ENCODE peak calls at places on chromosomes 7 and 10, in eight cellular contexts. T, W, Y, O, D, K, J and C are unnamed samples.

GRCh38 chr10:122485670-122486069 is 24.3 kb downstream of the HTRA1 start:
- DNase-seq in T (no peak), W (no peak), Y (no peak), O (no peak), D (no peak), K (peak), J (no peak), C (no peak)

GRCh38 chr7:96534221-96534620 is 175.4 kb downstream of the SEM1 start:
- DNase-seq in T (no peak), W (no peak), Y (no peak), O (no peak), D (no peak), K (no peak), J (no peak), C (no peak)

GRCh38 chr7:20777377-20778062 is 9.2 kb downstream of the SP8 start:
- DNase-seq in T (no peak), W (no peak), Y (no peak), O (no peak), D (no peak), K (no peak), J (no peak), C (no peak)

GRCh38 chr7:37495574-37496184 is 47.0 kb upstream of the ELMO1 start:
- DNase-seq in T (peak), W (no peak), Y (no peak), O (no peak), D (peak), K (no peak), J (no peak), C (no peak)

GRCh38 chr10:7788640-7789335 is 811 bp downstream of the ATP5F1C start:
- DNase-seq in T (no peak), W (no peak), Y (no peak), O (no peak), D (peak), K (no peak), J (no peak), C (no peak)

GRCh38 chr10:38127812-38128211 is 33.7 kb downstream of the ZNF37A start:
- DNase-seq in T (no peak), W (no peak), Y (no peak), O (no peak), D (no peak), K (no peak), J (no peak), C (no peak)

GRCh38 chr7:65449505-65449852 is 75.8 kb downstream of the ZNF92 start:
- DNase-seq in T (no peak), W (no peak), Y (no peak), O (no peak), D (no peak), K (no peak), J (no peak), C (no peak)

GRCh38 chr10:5776881-5777197 is 36.4 kb downstream of the GDI2 start:
- DNase-seq in T (no peak), W (peak), Y (no peak), O (no peak), D (no peak), K (no peak), J (no peak), C (no peak)

GRCh38 chr10:113142601-113143000 is 192.6 kb downstream of the TCF7L2 start:
- DNase-seq in T (no peak), W (no peak), Y (no peak), O (no peak), D (no peak), K (no peak), J (no peak), C (no peak)